ENCODE peak calls at places on chromosomes 11 and 22, in eight cellular contexts. G, T, W, N, U, B, X and M are unnamed samples.

GRCh38 chr11:102831128-102831708 is 12.2 kb downstream of the MMP3 start:
- DNase-seq in X (peak; percentile 89), U (no peak), B (peak; percentile 40), T (peak; percentile 51), N (peak; percentile 70), W (no peak), G (no peak), M (peak; percentile 82)

GRCh38 chr22:12601870-12602779 is 2925.9 kb upstream of the OR11H1 start:
- DNase-seq in W (no peak), X (peak; percentile 87), U (peak; percentile 84), N (peak; percentile 63), T (no peak), G (peak; percentile 29), B (peak; percentile 85), M (no peak)

GRCh38 chr22:25357606-25358420 is 138.4 kb downstream of the CRYBB2 start:
- DNase-seq in N (peak; percentile 55), W (no peak), B (no peak), U (no peak), X (no peak), G (no peak), T (no peak), M (peak; percentile 76)

GRCh38 chr11:132318421-132319157 is 948.2 kb downstream of the NTM start:
- DNase-seq in W (no peak), B (no peak), N (no peak), U (no peak), T (no peak), G (no peak), X (no peak), M (no peak)

GRCh38 chr22:48829908-48830307 is 997.8 kb downstream of the BRD1 start:
- DNase-seq in T (no peak), U (no peak), B (no peak), G (no peak), X (no peak), W (no peak), N (no peak), M (peak; percentile 64)

GRCh38 chr11:93529707-93530467 is 13.3 kb downstream of the SMCO4 start:
- DNase-seq in B (no peak), G (no peak), U (no peak), T (no peak), N (no peak), W (no peak), X (peak; percentile 69), M (no peak)

GRCh38 chr11:19723572-19724342 is 11.1 kb downstream of the NAV2 start:
- DNase-seq in U (no peak), T (no peak), G (no peak), W (no peak), X (peak; percentile 50), N (peak; percentile 84), B (peak; percentile 85), M (no peak)

GRCh38 chr22:31561238-31561887 is 65.0 kb downstream of the SFI1 start:
- DNase-seq in X (no peak), U (peak; percentile 72), W (peak; percentile 60), G (peak; percentile 83), N (peak; percentile 87), B (peak; percentile 76), T (peak; percentile 84), M (peak; percentile 65)

GRCh38 chr22:35645646-35646045 is 2.6 kb upstream of the APOL6 start:
- DNase-seq in B (no peak), G (no peak), T (no peak), U (no peak), N (no peak), W (no peak), X (no peak), M (no peak)

GRCh38 chr11:112425121-112425520 is 164.5 kb upstream of the PLET1 start:
- DNase-seq in X (no peak), T (no peak), W (no peak), G (no peak), B (no peak), U (no peak), N (no peak), M (no peak)

GRCh38 chr22:42492323-42492690 is 27.3 kb downstream of the RRP7A start:
- DNase-seq in U (no peak), X (no peak), N (no peak), T (no peak), G (no peak), W (no peak), B (no peak), M (no peak)
- TF ChIP-seq EP300 in U (no peak), X (no peak), N (no peak), T (no peak), G (no peak), W (no peak), B (no peak), M (no peak)

GRCh38 chr11:2099523-2100316 is 39.5 kb downstream of the IGF2 start:
- DNase-seq in T (peak; percentile 65), W (no peak), X (peak; percentile 86), G (peak; percentile 85), N (peak; percentile 57), B (peak; percentile 85), U (no peak), M (peak; percentile 76)

GRCh38 chr11:2097356-2097997 is 41.7 kb downstream of the IGF2 start:
- DNase-seq in G (peak; percentile 48), B (no peak), U (peak; percentile 37), T (peak; percentile 28), W (peak; percentile 33), N (peak; percentile 74), X (peak; percentile 89), M (peak; percentile 81)

GRCh38 chr11:2097998-2098690 is 41.0 kb downstream of the IGF2 start:
- DNase-seq in G (no peak), N (peak; percentile 60), T (no peak), X (no peak), B (no peak), W (no peak), U (no peak), M (no peak)

GRCh38 chr11:2100361-2101170 is 38.6 kb downstream of the IGF2 start:
- DNase-seq in N (peak; percentile 53), W (no peak), B (peak; percentile 53), X (peak; percentile 80), G (peak; percentile 71), T (peak; percentile 22), U (peak; percentile 47), M (peak; percentile 78)

GRCh38 chr11:2098691-2099522 is 40.3 kb downstream of the IGF2 start:
- DNase-seq in G (no peak), W (no peak), T (no peak), U (no peak), X (peak; percentile 76), B (no peak), N (peak; percentile 63), M (peak; percentile 76)
- TF ChIP-seq POLR2AphosphoS5 in G (no peak), W (no peak), T (no peak), U (no peak), X (no peak), B (no peak), N (no peak), M (no peak)

DNA sequence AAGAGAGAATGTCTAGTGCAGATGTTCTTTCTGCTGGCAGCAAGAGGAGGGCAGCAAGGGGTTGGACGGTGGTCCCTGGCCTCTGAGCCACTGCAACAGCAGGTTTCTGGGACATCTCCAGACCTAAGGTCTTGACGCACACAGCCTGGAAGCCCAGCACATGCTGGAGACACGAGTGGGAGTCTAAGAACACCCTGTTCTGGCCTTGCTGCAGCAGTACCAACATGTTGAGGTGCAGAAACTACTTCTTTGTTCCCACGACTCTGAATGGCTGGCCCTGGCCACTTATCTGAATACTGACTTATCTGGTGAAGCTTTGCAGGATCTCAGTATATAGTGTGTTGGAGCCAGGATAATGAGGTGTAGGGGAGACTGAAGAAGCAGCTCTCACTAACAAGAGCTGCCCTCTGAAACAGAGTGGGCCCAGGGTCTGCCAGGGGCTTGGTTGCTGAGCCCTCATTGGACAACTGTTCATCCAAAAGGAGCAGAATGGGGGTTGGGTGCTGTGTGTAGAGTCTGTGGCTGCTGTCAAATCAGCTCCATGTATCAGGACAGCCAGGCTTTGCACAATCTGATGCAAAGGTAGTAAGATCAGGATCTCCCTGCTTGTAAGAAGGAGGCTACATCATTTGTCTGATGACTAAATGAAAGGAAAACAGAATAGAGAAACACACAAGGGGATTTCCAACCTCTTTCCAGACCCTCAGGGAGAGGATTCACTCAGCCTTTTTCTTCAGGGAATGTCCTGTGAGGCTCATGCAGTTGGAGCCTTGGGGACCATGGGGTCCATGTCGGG is 7.0 kb downstream of the MICAL2 start:
- DNase-seq in U (no peak), T (no peak), N (peak; percentile 80), W (no peak), X (no peak), B (no peak), G (no peak), M (no peak)
- H3K36me3 ChIP-seq in U (peaks cover 17% of the 10 kb centered on the region), T (no peaks in the 10 kb centered on the region), N (peaks cover 5% of the 10 kb centered on the region), W (no peaks in the 10 kb centered on the region), X (no peaks in the 10 kb centered on the region), B (peaks cover 8% of the 10 kb centered on the region), G (no peaks in the 10 kb centered on the region), M (no peaks in the 10 kb centered on the region)

GRCh38 chr22:22460635-22461034 is 47.9 kb downstream of the ZNF280B start:
- DNase-seq in X (no peak), N (no peak), T (no peak), B (peak; percentile 10), U (peak; percentile 91), W (no peak), G (no peak), M (no peak)
- TF ChIP-seq EP300 in X (no peak), N (no peak), T (no peak), B (no peak), U (no peak), W (no peak), G (no peak), M (no peak)

GRCh38 chr11:60769273-60769672 is 12.6 kb downstream of the MS4A15 start:
- DNase-seq in T (no peak), W (no peak), X (no peak), N (peak; percentile 34), G (no peak), B (no peak), U (no peak), M (no peak)
- TF ChIP-seq POLR2AphosphoS5 in T (no peak), W (no peak), X (no peak), N (no peak), G (no peak), B (no peak), U (no peak), M (no peak)

GRCh38 chr11:134153147-134153905 is 70.4 kb downstream of the NCAPD3 start:
- DNase-seq in T (no peak), N (no peak), B (no peak), U (no peak), X (peak; percentile 53), W (no peak), G (no peak), M (no peak)

GRCh38 chr11:134151083-134151747 is 72.6 kb downstream of the NCAPD3 start:
- DNase-seq in N (no peak), B (no peak), W (no peak), T (no peak), X (no peak), G (no peak), U (no peak), M (no peak)

GRCh38 chr11:134150195-134150903 is 73.4 kb downstream of the NCAPD3 start:
- DNase-seq in W (no peak), B (no peak), X (peak; percentile 73), U (no peak), G (no peak), N (peak; percentile 89), T (peak; percentile 17), M (no peak)

GRCh38 chr11:134154441-134154840 is 69.3 kb downstream of the NCAPD3 start:
- DNase-seq in W (no peak), B (no peak), N (no peak), U (no peak), T (no peak), G (no peak), X (peak; percentile 53), M (no peak)

DNA sequence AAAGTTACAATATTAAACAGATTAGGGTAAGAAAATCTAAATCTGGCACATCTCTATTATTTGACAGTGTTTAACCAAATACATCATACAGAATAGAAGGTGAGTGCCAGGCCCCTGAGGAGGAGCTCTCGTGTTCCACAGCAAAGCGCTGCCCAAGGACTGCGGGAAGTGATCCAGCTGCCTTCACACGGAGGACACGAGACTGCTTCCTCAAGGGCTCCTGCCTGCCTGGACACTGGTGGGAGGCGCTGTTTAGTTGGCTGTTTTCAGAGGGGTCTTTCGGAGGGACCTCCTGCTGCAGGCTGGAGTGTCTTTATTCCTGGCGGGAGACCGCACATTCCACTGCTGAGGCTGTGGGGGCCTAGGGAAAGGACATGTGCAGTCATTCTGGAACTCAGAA is 71.1 kb downstream of the NCAPD3 start:
- DNase-seq in T (no peak), N (no peak), X (no peak), G (no peak), W (no peak), U (no peak), B (no peak), M (no peak)
- H3K36me3 ChIP-seq in T (peaks cover 9% of the 10 kb centered on the region), N (peaks cover 17% of the 10 kb centered on the region), X (peaks cover 79% of the 10 kb centered on the region), G (peaks cover 92% of the 10 kb centered on the region), W (peaks cover 38% of the 10 kb centered on the region), U (peaks cover 82% of the 10 kb centered on the region), B (peaks cover 88% of the 10 kb centered on the region), M (peaks cover 74% of the 10 kb centered on the region)